ENCODE peak calls at places on chromosomes 3 and 15, in eight cellular contexts. One of them, this sample, is unnamed.

GRCh38 chr3:12371525-12372140 is 82.8 kb downstream of the PPARG start:
- DNase-seq in esophagus muscularis mucosa: no peak
- DNase-seq in stomach: peak
- DNase-seq in sigmoid colon: no peak
- DNase-seq in suprapubic skin: no peak
- DNase-seq in transverse colon: no peak
- DNase-seq in H1: no peak
- DNase-seq in tibial nerve: no peak
- DNase-seq in this sample: no peak

GRCh38 chr3:133476971-133477375 is 77.1 kb downstream of the BFSP2 start:
- DNase-seq in suprapubic skin: no peak
- DNase-seq in sigmoid colon: no peak
- DNase-seq in H1: no peak
- DNase-seq in tibial nerve: no peak
- DNase-seq in stomach: no peak
- DNase-seq in esophagus muscularis mucosa: no peak
- DNase-seq in transverse colon: no peak
- DNase-seq in this sample: no peak

GRCh38 chr15:40852529-40852928 is 8.7 kb downstream of the SPINT1 start:
- DNase-seq in esophagus muscularis mucosa: no peak
- DNase-seq in suprapubic skin: no peak
- DNase-seq in transverse colon: peak
- DNase-seq in tibial nerve: no peak
- DNase-seq in sigmoid colon: no peak
- DNase-seq in stomach: no peak
- DNase-seq in H1: no peak
- DNase-seq in this sample: no peak

GRCh38 chr15:77311618-77312398 is 108.1 kb downstream of the PEAK1 start:
- DNase-seq in suprapubic skin: no peak
- DNase-seq in H1: no peak
- DNase-seq in sigmoid colon: no peak
- DNase-seq in esophagus muscularis mucosa: no peak
- DNase-seq in tibial nerve: no peak
- DNase-seq in stomach: no peak
- DNase-seq in transverse colon: no peak
- DNase-seq in this sample: no peak

GRCh38 chr3:125123455-125123854 is 67.7 kb upstream of the HEG1 start:
- DNase-seq in suprapubic skin: no peak
- DNase-seq in tibial nerve: no peak
- DNase-seq in sigmoid colon: no peak
- DNase-seq in stomach: no peak
- DNase-seq in esophagus muscularis mucosa: no peak
- DNase-seq in H1: no peak
- DNase-seq in transverse colon: no peak
- DNase-seq in this sample: no peak

GRCh38 chr3:180036678-180037455 is at the start of gene PEX5L:
- DNase-seq in suprapubic skin: peak
- DNase-seq in transverse colon: no peak
- DNase-seq in H1: peak
- DNase-seq in esophagus muscularis mucosa: no peak
- DNase-seq in sigmoid colon: no peak
- DNase-seq in tibial nerve: no peak
- DNase-seq in stomach: peak
- DNase-seq in this sample: no peak

GRCh38 chr3:53196575-53197407 is 35.8 kb downstream of the PRKCD start:
- DNase-seq in transverse colon: peak
- DNase-seq in sigmoid colon: no peak
- DNase-seq in stomach: no peak
- DNase-seq in esophagus muscularis mucosa: no peak
- DNase-seq in tibial nerve: no peak
- DNase-seq in H1: no peak
- DNase-seq in suprapubic skin: no peak
- DNase-seq in this sample: peak

GRCh38 chr3:158912188-158912587 is 110.3 kb downstream of the MFSD1 start:
- DNase-seq in suprapubic skin: no peak
- DNase-seq in tibial nerve: no peak
- DNase-seq in sigmoid colon: no peak
- DNase-seq in esophagus muscularis mucosa: peak
- DNase-seq in stomach: no peak
- DNase-seq in H1: no peak
- DNase-seq in transverse colon: no peak
- DNase-seq in this sample: no peak

GRCh38 chr15:86231864-86232801 is 152.5 kb downstream of the AGBL1 start:
- DNase-seq in suprapubic skin: no peak
- DNase-seq in H1: peak
- DNase-seq in stomach: no peak
- DNase-seq in tibial nerve: no peak
- DNase-seq in esophagus muscularis mucosa: no peak
- DNase-seq in transverse colon: peak
- DNase-seq in sigmoid colon: no peak
- DNase-seq in this sample: peak

GRCh38 chr15:51094606-51095569 is at the start of gene TNFAIP8L3:
- DNase-seq in tibial nerve: no peak
- DNase-seq in esophagus muscularis mucosa: peak
- DNase-seq in sigmoid colon: no peak
- DNase-seq in suprapubic skin: no peak
- DNase-seq in H1: peak
- DNase-seq in transverse colon: peak
- DNase-seq in stomach: no peak
- DNase-seq in this sample: peak

GRCh38 chr15:51095681-51096331 is 1.1 kb upstream of the TNFAIP8L3 start:
- DNase-seq in transverse colon: no peak
- DNase-seq in H1: no peak
- DNase-seq in tibial nerve: no peak
- DNase-seq in stomach: no peak
- DNase-seq in suprapubic skin: no peak
- DNase-seq in sigmoid colon: no peak
- DNase-seq in esophagus muscularis mucosa: no peak
- DNase-seq in this sample: no peak

GRCh38 chr15:51092480-51092879 is 2.2 kb downstream of the TNFAIP8L3 start:
- DNase-seq in sigmoid colon: no peak
- DNase-seq in stomach: no peak
- DNase-seq in transverse colon: no peak
- DNase-seq in H1: no peak
- DNase-seq in esophagus muscularis mucosa: peak
- DNase-seq in tibial nerve: no peak
- DNase-seq in suprapubic skin: no peak
- DNase-seq in this sample: no peak

GRCh38 chr15:51093865-51094605 is 671 bp downstream of the TNFAIP8L3 start:
- DNase-seq in transverse colon: peak
- DNase-seq in sigmoid colon: peak
- DNase-seq in esophagus muscularis mucosa: no peak
- DNase-seq in stomach: no peak
- DNase-seq in suprapubic skin: peak
- DNase-seq in H1: peak
- DNase-seq in tibial nerve: peak
- DNase-seq in this sample: no peak

GRCh38 chr15:51093488-51093864 is 1.2 kb downstream of the TNFAIP8L3 start:
- DNase-seq in tibial nerve: no peak
- DNase-seq in suprapubic skin: no peak
- DNase-seq in transverse colon: no peak
- DNase-seq in H1: peak
- DNase-seq in esophagus muscularis mucosa: no peak
- DNase-seq in sigmoid colon: no peak
- DNase-seq in stomach: no peak
- DNase-seq in this sample: no peak
- H3K4me3 ChIP-seq in tibial nerve: peak
- H3K4me3 ChIP-seq in suprapubic skin: peak
- H3K4me3 ChIP-seq in transverse colon: peak
- H3K4me3 ChIP-seq in H1: peak
- H3K4me3 ChIP-seq in esophagus muscularis mucosa: peak
- H3K4me3 ChIP-seq in sigmoid colon: peak
- H3K4me3 ChIP-seq in stomach: peak
- H3K4me3 ChIP-seq in this sample: no peak

DNA sequence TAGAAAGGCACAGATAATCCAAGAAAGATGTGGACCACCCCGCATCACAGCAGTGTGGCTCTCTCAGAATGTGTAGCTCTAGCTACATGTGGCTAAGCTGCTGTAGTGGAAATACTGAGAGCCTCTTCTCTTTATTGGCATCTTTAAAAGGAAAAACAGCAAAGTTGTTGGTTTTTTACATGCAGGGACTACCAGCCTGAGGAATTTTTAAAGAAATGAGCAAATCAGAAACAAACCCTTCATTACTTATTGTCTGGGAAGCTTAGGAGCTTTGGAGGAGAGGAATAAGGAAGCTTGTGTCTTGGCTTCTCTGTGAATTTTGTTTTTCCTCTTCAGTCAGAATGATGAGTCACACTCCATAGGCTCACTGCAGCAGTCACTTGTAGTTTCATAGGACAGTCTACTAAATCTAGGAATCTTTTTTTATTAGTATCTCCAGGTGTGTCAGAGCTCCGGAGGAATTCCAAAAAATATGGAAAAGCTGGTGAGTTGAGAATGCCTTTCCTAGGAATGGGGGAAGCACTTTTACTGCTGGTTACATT is 27.5 kb downstream of the POLG start:
- DNase-seq in suprapubic skin: no peak
- DNase-seq in esophagus muscularis mucosa: no peak
- DNase-seq in tibial nerve: no peak
- DNase-seq in sigmoid colon: no peak
- DNase-seq in H1: no peak
- DNase-seq in stomach: no peak
- DNase-seq in transverse colon: no peak
- DNase-seq in this sample: no peak
- TF ChIP-seq EP300 in suprapubic skin: no peak
- TF ChIP-seq EP300 in esophagus muscularis mucosa: no peak
- TF ChIP-seq EP300 in tibial nerve: no peak
- TF ChIP-seq EP300 in sigmoid colon: no peak
- TF ChIP-seq EP300 in H1: no peak
- TF ChIP-seq EP300 in stomach: no peak
- TF ChIP-seq EP300 in transverse colon: no peak
- TF ChIP-seq EP300 in this sample: no peak

DNA sequence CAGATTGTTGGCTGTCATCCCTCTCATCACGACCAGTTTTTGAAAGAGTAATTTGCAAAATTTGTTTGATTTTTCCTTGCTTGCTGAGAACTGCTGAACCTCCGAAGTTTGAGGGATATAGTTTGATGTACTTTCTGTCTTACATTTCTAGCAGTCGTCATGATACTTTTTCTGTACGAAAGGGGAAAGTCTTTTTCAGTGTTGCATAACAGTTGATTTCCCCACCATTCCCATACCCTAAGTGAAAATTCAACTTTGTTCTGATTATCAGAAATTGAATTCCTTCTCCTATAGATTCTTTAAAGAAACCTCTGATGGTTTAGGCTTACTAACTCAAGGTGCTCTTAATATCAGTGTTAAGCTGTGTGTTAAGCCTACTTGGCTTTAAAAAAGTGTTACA is 1.6 kb downstream of the PDE8A start:
- DNase-seq in suprapubic skin: no peak
- DNase-seq in esophagus muscularis mucosa: no peak
- DNase-seq in H1: no peak
- DNase-seq in stomach: no peak
- DNase-seq in transverse colon: no peak
- DNase-seq in tibial nerve: no peak
- DNase-seq in sigmoid colon: no peak
- DNase-seq in this sample: no peak
- H3K4me3 ChIP-seq in suprapubic skin: peak
- H3K4me3 ChIP-seq in esophagus muscularis mucosa: peak
- H3K4me3 ChIP-seq in H1: no peak
- H3K4me3 ChIP-seq in stomach: peak
- H3K4me3 ChIP-seq in transverse colon: peak
- H3K4me3 ChIP-seq in tibial nerve: peak
- H3K4me3 ChIP-seq in sigmoid colon: peak
- H3K4me3 ChIP-seq in this sample: peak

GRCh38 chr15:31344824-31345605 is 18.4 kb downstream of the KLF13 start:
- DNase-seq in H1: no peak
- DNase-seq in suprapubic skin: peak
- DNase-seq in esophagus muscularis mucosa: no peak
- DNase-seq in sigmoid colon: no peak
- DNase-seq in transverse colon: peak
- DNase-seq in tibial nerve: no peak
- DNase-seq in stomach: no peak
- DNase-seq in this sample: no peak
- TF ChIP-seq EP300 in H1: no peak
- TF ChIP-seq EP300 in suprapubic skin: no peak
- TF ChIP-seq EP300 in esophagus muscularis mucosa: no peak
- TF ChIP-seq EP300 in sigmoid colon: no peak
- TF ChIP-seq EP300 in transverse colon: no peak
- TF ChIP-seq EP300 in tibial nerve: no peak
- TF ChIP-seq EP300 in stomach: no peak
- TF ChIP-seq EP300 in this sample: no peak

GRCh38 chr15:89664951-89665350 is 9.7 kb upstream of the KIF7 start:
- DNase-seq in tibial nerve: no peak
- DNase-seq in suprapubic skin: peak
- DNase-seq in esophagus muscularis mucosa: no peak
- DNase-seq in transverse colon: no peak
- DNase-seq in H1: no peak
- DNase-seq in stomach: no peak
- DNase-seq in sigmoid colon: peak
- DNase-seq in this sample: no peak
- H3K4me3 ChIP-seq in tibial nerve: peak
- H3K4me3 ChIP-seq in suprapubic skin: peak
- H3K4me3 ChIP-seq in esophagus muscularis mucosa: peak
- H3K4me3 ChIP-seq in transverse colon: peak
- H3K4me3 ChIP-seq in H1: no peak
- H3K4me3 ChIP-seq in stomach: peak
- H3K4me3 ChIP-seq in sigmoid colon: peak
- H3K4me3 ChIP-seq in this sample: peak

GRCh38 chr3:139358857-139359562 is 15.2 kb downstream of the MRPS22 start:
- DNase-seq in transverse colon: no peak
- DNase-seq in H1: no peak
- DNase-seq in sigmoid colon: no peak
- DNase-seq in suprapubic skin: no peak
- DNase-seq in tibial nerve: no peak
- DNase-seq in esophagus muscularis mucosa: no peak
- DNase-seq in stomach: no peak
- DNase-seq in this sample: no peak
- TF ChIP-seq EP300 in transverse colon: no peak
- TF ChIP-seq EP300 in H1: no peak
- TF ChIP-seq EP300 in sigmoid colon: no peak
- TF ChIP-seq EP300 in suprapubic skin: no peak
- TF ChIP-seq EP300 in tibial nerve: no peak
- TF ChIP-seq EP300 in esophagus muscularis mucosa: no peak
- TF ChIP-seq EP300 in stomach: no peak
- TF ChIP-seq EP300 in this sample: no peak

This sample was measured in A549.